ENCODE peak calls at places on chromosome 21, in seven cellular contexts. B is upper lobe of left lung; O is kidney; T is MM.1S; Q is endodermal cell; Y is heart left ventricle; K is CD8-positive, alpha-beta memory T cell. M is an unnamed sample.

GRCh38 chr21:34351786-34352241 is 12.0 kb upstream of the KCNE2 start:
- DNase-seq in K (no peak), Y (peak; percentile 43), Q (peak; percentile 58), O (no peak), T (peak; percentile 87), B (peak; percentile 39), M (peak; percentile 55)

GRCh38 chr21:31298618-31299269 is 45.3 kb downstream of the TIAM1 start:
- DNase-seq in Q (no peak), K (no peak), B (no peak), Y (no peak), O (no peak), T (no peak), M (no peak)

GRCh38 chr21:35236090-35236489 is 187.0 kb upstream of the RUNX1 start:
- DNase-seq in Y (no peak), O (no peak), K (no peak), T (no peak), Q (no peak), B (no peak), M (no peak)

GRCh38 chr21:45945066-45945867 is 36.3 kb upstream of the COL6A1 start:
- DNase-seq in O (no peak), Y (no peak), K (no peak), T (no peak), B (no peak), Q (no peak), M (no peak)

GRCh38 chr21:34363733-34364132 is at the start of gene KCNE2:
- DNase-seq in T (no peak), B (no peak), Q (peak; percentile 15), Y (no peak), K (no peak), O (no peak), M (no peak)

GRCh38 chr21:42174173-42174572 is 44.8 kb upstream of the ABCG1 start:
- DNase-seq in T (peak; percentile 36), K (no peak), Q (no peak), Y (no peak), O (no peak), B (no peak), M (no peak)

GRCh38 chr21:32794643-32795042 is 23.1 kb upstream of the PAXBP1 start:
- DNase-seq in T (no peak), Y (no peak), O (no peak), Q (no peak), K (no peak), B (no peak), M (no peak)

GRCh38 chr21:26027696-26028095 is 142.9 kb downstream of the APP start:
- DNase-seq in Q (no peak), O (no peak), Y (no peak), K (no peak), B (no peak), T (no peak), M (no peak)

GRCh38 chr21:15062566-15062965 is 2.2 kb downstream of the NRIP1 start:
- DNase-seq in O (no peak), K (no peak), T (peak; percentile 23), B (no peak), Y (no peak), Q (no peak), M (peak; percentile 44)

GRCh38 chr21:35324372-35325220 is 275.5 kb upstream of the RUNX1 start:
- DNase-seq in O (no peak), B (no peak), K (no peak), Q (no peak), T (no peak), Y (no peak), M (no peak)

GRCh38 chr21:46617267-46618051 is 12.6 kb upstream of the S100B start:
- DNase-seq in Y (no peak), B (no peak), K (no peak), T (no peak), O (no peak), Q (no peak), M (no peak)

GRCh38 chr21:46046471-46046870 is 51.4 kb upstream of the COL6A2 start:
- DNase-seq in O (no peak), B (no peak), T (no peak), Y (no peak), Q (no peak), K (no peak), M (no peak)

GRCh38 chr21:29436143-29436542 is 137.4 kb downstream of the BACH1 start:
- DNase-seq in Q (no peak), T (no peak), Y (peak; percentile 20), K (no peak), B (no peak), O (no peak), M (peak; percentile 67)

GRCh38 chr21:29829514-29830255 is 110.1 kb downstream of the GRIK1 start:
- DNase-seq in K (no peak), T (no peak), B (no peak), O (no peak), Q (no peak), Y (no peak), M (no peak)

GRCh38 chr21:15437873-15438272 is 291.9 kb upstream of the USP25 start:
- DNase-seq in Q (no peak), O (no peak), K (no peak), Y (no peak), T (no peak), B (no peak), M (no peak)

GRCh38 chr21:32463367-32463766 is 50.9 kb downstream of the EVA1C start:
- DNase-seq in T (no peak), K (no peak), Y (no peak), B (no peak), Q (no peak), O (peak; percentile 64), M (no peak)

GRCh38 chr21:42207426-42207825 is 11.5 kb upstream of the ABCG1 start:
- DNase-seq in T (no peak), Y (no peak), B (no peak), O (no peak), K (no peak), Q (peak; percentile 12), M (no peak)

GRCh38 chr21:36535618-36536241 is 55.8 kb upstream of the CLDN14 start:
- DNase-seq in B (no peak), K (no peak), Y (no peak), Q (no peak), T (peak; percentile 98), O (no peak), M (no peak)

GRCh38 chr21:36533468-36533848 is 53.5 kb upstream of the CLDN14 start:
- DNase-seq in T (no peak), K (no peak), O (no peak), Y (no peak), Q (no peak), B (no peak), M (no peak)

GRCh38 chr21:36538761-36539160 is 58.8 kb upstream of the CLDN14 start:
- DNase-seq in Q (no peak), O (no peak), B (no peak), T (no peak), Y (no peak), K (no peak), M (no peak)

GRCh38 chr21:36532769-36533467 is 53.0 kb upstream of the CLDN14 start:
- DNase-seq in Q (no peak), Y (no peak), T (no peak), B (no peak), O (no peak), K (no peak), M (no peak)

GRCh38 chr21:36534656-36535055 is 54.7 kb upstream of the CLDN14 start:
- DNase-seq in Q (no peak), B (no peak), T (no peak), K (no peak), O (no peak), Y (no peak), M (no peak)
- H3K9me3 ChIP-seq in Q (no peaks in the 10 kb centered on the region), B (no peaks in the 10 kb centered on the region), T (no peaks in the 10 kb centered on the region), K (no peaks in the 10 kb centered on the region), O (no peaks in the 10 kb centered on the region), Y (no peaks in the 10 kb centered on the region), M (no peaks in the 10 kb centered on the region)

GRCh38 chr21:22297575-22297974 is 1299.4 kb downstream of the NCAM2 start:
- DNase-seq in Q (no peak), T (no peak), Y (no peak), K (no peak), O (no peak), B (no peak), M (no peak)
- H3K9me3 ChIP-seq in Q (no peaks in the 10 kb centered on the region), T (no peaks in the 10 kb centered on the region), Y (no peaks in the 10 kb centered on the region), K (no peaks in the 10 kb centered on the region), O (no peaks in the 10 kb centered on the region), B (no peaks in the 10 kb centered on the region), M (peaks cover 7% of the 10 kb centered on the region)

DNA sequence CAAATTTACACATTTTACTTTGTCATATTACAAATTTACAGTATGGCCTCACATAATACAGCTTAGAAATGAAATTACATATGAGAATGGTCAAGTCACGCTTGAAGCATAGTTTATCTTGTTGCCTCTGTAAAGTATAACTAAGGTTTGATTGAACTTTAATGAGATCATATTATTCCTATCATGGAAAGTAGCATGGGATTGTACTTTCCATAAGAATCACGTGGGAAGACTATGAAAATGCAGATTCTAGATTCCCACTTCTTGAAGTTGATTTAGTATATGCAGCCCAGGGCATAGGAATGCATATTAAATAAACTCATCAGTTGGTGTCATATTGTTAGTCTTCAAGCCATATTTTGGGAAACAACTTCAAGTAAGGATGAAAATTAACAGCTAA is 342.8 kb downstream of the NCAM2 start:
- DNase-seq in Q (no peak), K (no peak), B (no peak), O (no peak), T (no peak), Y (no peak), M (no peak)
- H3K9me3 ChIP-seq in Q (peaks cover 5% of the 10 kb centered on the region), K (no peaks in the 10 kb centered on the region), B (peaks cover 12% of the 10 kb centered on the region), O (peaks cover 6% of the 10 kb centered on the region), T (no peaks in the 10 kb centered on the region), Y (peaks cover 20% of the 10 kb centered on the region), M (no peaks in the 10 kb centered on the region)

DNA sequence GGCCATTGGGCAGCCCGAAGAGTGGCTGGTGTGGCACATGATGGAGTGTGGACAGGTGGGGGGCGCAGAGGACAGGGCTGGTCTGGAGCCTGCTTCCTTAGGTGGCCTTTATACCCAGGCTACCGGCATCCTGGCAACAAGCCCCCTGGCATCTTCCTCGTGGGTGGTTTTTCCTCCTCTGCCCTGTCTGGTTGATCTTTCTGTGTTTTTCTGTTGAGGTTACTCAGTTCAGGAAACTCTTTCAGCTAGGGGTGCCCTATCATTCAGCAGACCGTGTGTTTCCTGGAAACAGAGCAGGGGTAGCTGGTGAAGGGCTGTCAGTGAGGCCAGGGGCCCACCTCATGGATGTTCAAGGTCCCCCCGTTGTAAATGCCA is at the start of gene KRTAP12-4:
- DNase-seq in Q (no peak), Y (no peak), B (no peak), O (no peak), T (no peak), K (no peak), M (peak; percentile 17)
- H3K9me3 ChIP-seq in Q (peaks cover 6% of the 10 kb centered on the region), Y (peaks cover 6% of the 10 kb centered on the region), B (peaks cover 6% of the 10 kb centered on the region), O (peaks cover 4% of the 10 kb centered on the region), T (no peaks in the 10 kb centered on the region), K (peaks cover 9% of the 10 kb centered on the region), M (peaks cover 5% of the 10 kb centered on the region)

M was measured in CD4-positive, CD25-positive, alpha-beta regulatory T cell.